ENCODE peak calls at places on chromosomes 7 and 10, in eight cellular contexts. Z is MM.1S, V is neural progenitor cell, P is PC-3, N is hepatocyte, F is GM23338, L is HCT116, T is GM23248. B is an unnamed sample.

GRCh38 chr7:137975223-137975622 is 26.7 kb downstream of the CREB3L2 start:
- DNase-seq in Z (no peak), V (peak), P (no peak), N (no peak), F (no peak), L (no peak), T (peak), B (no peak)

GRCh38 chr7:22390512-22390911 is 33.6 kb upstream of the RAPGEF5 start:
- DNase-seq in Z (no peak), V (no peak), P (no peak), N (no peak), F (no peak), L (no peak), T (no peak), B (peak)

GRCh38 chr7:46145412-46145811 is 224.3 kb upstream of the IGFBP3 start:
- DNase-seq in Z (no peak), V (peak), P (peak), N (peak), F (peak), L (no peak), T (peak), B (no peak)

GRCh38 chr7:101984997-101985645 is 167.7 kb downstream of the CUX1 start:
- DNase-seq in Z (no peak), V (peak), P (no peak), N (no peak), F (no peak), L (no peak), T (no peak), B (no peak)

GRCh38 chr7:116341222-116341907 is 131.0 kb downstream of the TES start:
- DNase-seq in Z (peak), V (no peak), P (peak), N (no peak), F (no peak), L (no peak), T (peak), B (no peak)

GRCh38 chr7:38736135-38736534 is 105.0 kb upstream of the AMPH start:
- DNase-seq in Z (no peak), V (no peak), P (no peak), N (no peak), F (no peak), L (no peak), T (no peak), B (no peak)

GRCh38 chr10:79042639-79043411 is 25.9 kb upstream of the ZMIZ1 start:
- DNase-seq in Z (no peak), V (no peak), P (peak), N (no peak), F (no peak), L (no peak), T (no peak), B (no peak)

GRCh38 chr10:63241898-63242297 is 108.8 kb downstream of the NRBF2 start:
- DNase-seq in Z (peak), V (no peak), P (no peak), N (no peak), F (no peak), L (no peak), T (no peak), B (no peak)

GRCh38 chr10:132957981-132958885 is 15.9 kb upstream of the CFAP46 start:
- DNase-seq in Z (no peak), V (no peak), P (no peak), N (no peak), F (no peak), L (no peak), T (no peak), B (no peak)

GRCh38 chr10:9781681-9782080 is 1236.0 kb upstream of the CELF2 start:
- DNase-seq in Z (no peak), V (no peak), P (no peak), N (no peak), F (no peak), L (no peak), T (peak), B (no peak)

GRCh38 chr7:158663428-158663741 is 41.2 kb downstream of the NCAPG2 start:
- DNase-seq in Z (no peak), V (no peak), P (no peak), N (no peak), F (no peak), L (no peak), T (no peak), B (no peak)

GRCh38 chr10:129642427-129642826 is 175.4 kb downstream of the MGMT start:
- DNase-seq in Z (no peak), V (no peak), P (peak), N (peak), F (no peak), L (peak), T (peak), B (no peak)

GRCh38 chr7:129781856-129782256 is 170.3 kb downstream of the NRF1 start:
- DNase-seq in Z (peak), V (peak), P (no peak), N (no peak), F (peak), L (no peak), T (no peak), B (no peak)

GRCh38 chr10:119652361-119652760 is 1.2 kb downstream of the BAG3 start:
- DNase-seq in Z (peak), V (peak), P (peak), N (peak), F (no peak), L (peak), T (peak), B (peak)

GRCh38 chr7:121449304-121449703 is 53.2 kb upstream of the FAM3C start:
- DNase-seq in Z (no peak), V (no peak), P (peak), N (peak), F (no peak), L (no peak), T (no peak), B (no peak)

GRCh38 chr10:125510998-125511397 is 172.0 kb downstream of the TEX36 start:
- DNase-seq in Z (no peak), V (no peak), P (no peak), N (no peak), F (no peak), L (no peak), T (no peak), B (no peak)

GRCh38 chr10:71389768-71390434 is 6.8 kb upstream of the CDH23 start:
- DNase-seq in Z (no peak), V (no peak), P (no peak), N (no peak), F (no peak), L (no peak), T (no peak), B (no peak)

GRCh38 chr10:43012578-43012977 is 64.3 kb upstream of the RET start:
- DNase-seq in Z (no peak), V (no peak), P (no peak), N (no peak), F (peak), L (no peak), T (no peak), B (no peak)

GRCh38 chr10:43342279-43343125 is 28.9 kb upstream of the FXYD4 start:
- DNase-seq in Z (no peak), V (no peak), P (no peak), N (no peak), F (no peak), L (no peak), T (no peak), B (no peak)

GRCh38 chr7:69781412-69781846 is 183.2 kb downstream of the AUTS2 start:
- DNase-seq in Z (no peak), V (no peak), P (no peak), N (peak), F (no peak), L (no peak), T (peak), B (no peak)

GRCh38 chr7:40808409-40808942 is 673.7 kb downstream of the SUGCT start:
- DNase-seq in Z (no peak), V (no peak), P (peak), N (no peak), F (no peak), L (no peak), T (peak), B (no peak)

GRCh38 chr10:112236486-112236885 is 46.7 kb upstream of the TECTB start:
- DNase-seq in Z (no peak), V (no peak), P (no peak), N (no peak), F (no peak), L (no peak), T (no peak), B (no peak)
- TF ChIP-seq EZH2phosphoT487 in Z (no peak), V (no peak), P (no peak), N (no peak), F (no peak), L (no peak), T (no peak), B (no peak)

DNA sequence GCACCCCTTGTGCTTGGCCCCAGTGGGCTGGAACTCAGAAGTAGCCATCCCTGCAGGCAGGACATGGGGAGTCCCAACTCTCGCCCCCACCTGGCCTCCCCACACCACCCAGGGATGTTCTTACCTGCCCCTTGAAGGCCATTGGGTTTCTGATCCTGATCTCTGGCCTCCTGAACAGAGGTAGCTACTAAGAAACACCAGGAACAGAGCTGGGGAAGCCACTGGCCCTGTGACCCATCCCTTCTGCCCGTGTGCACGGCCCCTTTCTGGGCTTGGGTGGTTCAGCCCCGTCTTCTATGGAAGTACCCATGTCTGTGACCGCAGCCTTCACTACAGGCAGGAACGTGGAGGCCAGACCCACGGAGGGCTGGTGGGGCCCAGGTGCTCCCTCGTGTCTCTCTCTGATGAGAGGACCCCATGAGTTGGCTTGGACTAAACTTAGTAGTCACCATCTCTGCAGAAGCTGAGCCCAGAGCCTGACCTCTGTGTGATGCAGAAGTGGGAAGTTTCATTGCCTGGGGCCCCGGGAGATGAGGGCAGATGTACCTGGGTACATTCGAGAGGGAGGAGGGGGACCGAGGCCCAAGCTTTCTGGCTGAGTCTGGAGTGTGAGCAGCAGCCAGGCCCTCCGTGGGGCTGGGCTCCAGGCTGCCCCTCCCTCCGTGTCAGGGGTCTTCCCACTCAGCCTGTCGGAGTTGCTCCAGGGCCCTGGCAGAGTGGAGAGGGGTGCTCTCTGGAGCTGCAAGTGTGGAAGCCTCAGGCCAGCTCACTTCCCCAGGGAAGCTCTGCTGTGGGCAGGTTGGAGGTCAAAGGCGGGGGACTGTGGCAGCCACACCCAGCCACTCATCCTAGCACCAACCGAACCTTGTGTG is 81.0 kb downstream of the MKI67 start:
- DNase-seq in Z (no peak), V (no peak), P (no peak), N (no peak), F (no peak), L (no peak), T (no peak), B (no peak)
- H3K4me3 ChIP-seq in Z (no peak), V (no peak), P (no peak), N (no peak), F (no peak), L (no peak), T (no peak), B (no peak)

DNA sequence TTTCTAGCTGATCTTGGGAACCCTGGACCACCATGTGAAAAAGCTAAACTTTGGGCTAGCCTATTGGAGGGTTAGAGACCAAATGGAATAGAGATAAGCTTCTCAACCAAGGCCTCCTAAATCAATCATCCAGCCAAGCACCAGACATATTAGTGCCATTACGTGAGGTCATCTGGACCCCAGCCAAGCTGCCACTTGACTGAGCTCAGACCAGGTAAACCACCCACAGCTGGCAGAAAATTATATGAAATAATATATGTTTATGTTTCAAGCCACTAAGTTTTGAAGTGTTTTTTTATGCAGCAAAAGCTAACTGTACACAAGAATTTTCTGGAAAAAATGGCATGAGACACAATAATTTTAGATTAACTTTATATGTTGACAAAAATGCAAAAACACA is 82.6 kb upstream of the PCGF5 start:
- DNase-seq in Z (no peak), V (no peak), P (no peak), N (no peak), F (no peak), L (no peak), T (no peak), B (no peak)
- TF ChIP-seq EZH2phosphoT487 in Z (no peak), V (no peak), P (no peak), N (no peak), F (no peak), L (no peak), T (no peak), B (no peak)

GRCh38 chr10:87546971-87547413 is 42.3 kb downstream of the MINPP1 start:
- DNase-seq in Z (no peak), V (no peak), P (peak), N (no peak), F (no peak), L (no peak), T (peak), B (no peak)

GRCh38 chr10:87547734-87548311 is 43.1 kb downstream of the MINPP1 start:
- DNase-seq in Z (no peak), V (no peak), P (peak), N (no peak), F (peak), L (no peak), T (peak), B (no peak)

GRCh38 chr10:87545783-87546182 is 41.1 kb downstream of the MINPP1 start:
- DNase-seq in Z (no peak), V (no peak), P (no peak), N (no peak), F (no peak), L (no peak), T (peak), B (no peak)

GRCh38 chr10:87544750-87545149 is 40.1 kb downstream of the MINPP1 start:
- DNase-seq in Z (no peak), V (no peak), P (no peak), N (no peak), F (no peak), L (no peak), T (peak), B (no peak)

DNA sequence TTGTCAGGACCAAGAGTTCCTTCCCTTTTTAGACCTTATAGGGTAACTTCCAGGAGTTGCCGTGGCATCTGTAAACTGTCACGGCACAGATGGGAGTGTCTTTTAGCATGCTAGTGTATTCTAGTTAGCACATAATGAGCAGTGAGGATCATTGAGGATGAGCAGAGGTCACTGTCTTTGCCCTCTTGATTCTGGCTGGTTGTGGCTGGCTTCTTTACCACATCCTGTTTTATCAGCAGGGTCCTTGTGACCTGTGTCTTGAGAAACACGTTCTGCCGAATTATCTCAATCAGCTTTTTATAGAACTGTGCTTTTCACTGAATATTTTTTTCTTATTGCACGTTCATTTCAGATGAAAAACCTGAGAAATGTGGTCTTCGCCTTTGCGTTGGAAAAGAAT is 41.5 kb downstream of the MINPP1 start:
- DNase-seq in Z (peak), V (no peak), P (peak), N (no peak), F (no peak), L (no peak), T (peak), B (no peak)
- H3K4me3 ChIP-seq in Z (no peak), V (no peak), P (peak), N (no peak), F (no peak), L (no peak), T (no peak), B (no peak)